ENCODE peak calls at places on chromosome 1, in nine cellular contexts. H is activated naive CD8-positive, alpha-beta T cell treated with anti-CD3 and anti-CD28 coated beads, Interleukin-2, amount 50 U/mL, for 24 hours; S is Right ventricle myocardium superior; G is lower leg skin; W is AG08396; C is stimulated activated CD4-positive, alpha-beta T cell treated with anti-CD3 and anti-CD28 coated beads, Interleukin-4, amount 100 ng/mL, for 24 hours; R is LoVo; L is GM13977; A is activated T-cell treated with anti-CD3 and anti-CD28 coated beads, Interleukin-2, amount 50 U/mL, for 1 hour. M is an unnamed sample.

GRCh38 chr1:86429830-86430229 is 5.9 kb downstream of the CLCA2 start:
- DNase-seq in L (no peak), R (no peak), W (peak; percentile 77), G (peak; percentile 88), S (no peak), A (no peak), C (no peak), H (no peak), M (no peak)

GRCh38 chr1:49171941-49172593 is 395.4 kb upstream of the BEND5 start:
- DNase-seq in C (no peak), L (no peak), A (no peak), W (no peak), H (no peak), G (no peak), S (no peak), R (no peak), M (no peak)

GRCh38 chr1:205344010-205344808 is 12.5 kb downstream of the KLHDC8A start:
- DNase-seq in W (no peak), L (no peak), S (peak; percentile 45), A (peak; percentile 54), C (peak; percentile 40), H (peak; percentile 42), G (no peak), R (no peak), M (no peak)

GRCh38 chr1:85580046-85580411 is 532 bp upstream of the CCN1 start:
- DNase-seq in L (peak; percentile 63), H (no peak), C (no peak), A (no peak), S (peak; percentile 34), R (peak; percentile 52), G (no peak), W (no peak), M (peak; percentile 34)

GRCh38 chr1:224045556-224045955 is 68.4 kb upstream of the FBXO28 start:
- DNase-seq in A (no peak), W (no peak), G (no peak), R (no peak), C (no peak), H (no peak), L (no peak), S (no peak), M (no peak)

GRCh38 chr1:38238294-38238693 is 191.7 kb upstream of the POU3F1 start:
- DNase-seq in W (no peak), H (no peak), R (no peak), G (no peak), C (no peak), A (no peak), S (no peak), L (no peak), M (no peak)

GRCh38 chr1:169526998-169527397 is 41.3 kb upstream of the SLC19A2 start:
- DNase-seq in W (no peak), C (no peak), G (no peak), L (no peak), H (no peak), R (no peak), S (no peak), A (no peak), M (no peak)

GRCh38 chr1:66206563-66207154 is 327.3 kb upstream of the SGIP1 start:
- DNase-seq in A (no peak), G (no peak), R (no peak), L (no peak), C (no peak), H (no peak), W (no peak), S (no peak), M (no peak)

GRCh38 chr1:55222152-55222551 is 7.0 kb upstream of the USP24 start:
- DNase-seq in A (no peak), W (no peak), H (no peak), G (no peak), L (no peak), C (no peak), R (no peak), S (no peak), M (no peak)

M was measured in A549.